ENCODE peak calls at places on chromosome 22, in seven cellular contexts. S, H, B, Y, Q, U and E are unnamed samples.

GRCh38 chr22:31659246-31659645 is 2.8 kb downstream of the PISD start:
- DNase-seq in Y (no peak), H (no peak), Q (no peak), U (no peak), B (no peak), S (no peak), E (no peak)

GRCh38 chr22:40058265-40058664 is 63.5 kb downstream of the FAM83F start:
- DNase-seq in S (no peak), Y (no peak), U (peak; percentile 26), H (no peak), Q (no peak), B (peak; percentile 23), E (no peak)

GRCh38 chr22:26974914-26975313 is 317.5 kb downstream of the MIAT start:
- DNase-seq in S (no peak), B (no peak), Y (no peak), H (no peak), U (no peak), Q (no peak), E (no peak)

GRCh38 chr22:30809086-30809485 is 114.4 kb downstream of the OSBP2 start:
- DNase-seq in B (no peak), H (no peak), Q (no peak), S (no peak), Y (no peak), U (no peak), E (no peak)

GRCh38 chr22:20517422-20517821 is 10.0 kb downstream of the MED15 start:
- DNase-seq in Y (no peak), H (no peak), Q (no peak), B (no peak), S (no peak), U (no peak), E (no peak)

GRCh38 chr22:30192427-30192826 is 54.1 kb downstream of the LIF start:
- DNase-seq in S (no peak), B (no peak), Q (no peak), H (no peak), Y (no peak), U (no peak), E (no peak)

GRCh38 chr22:36201630-36202312 is at the start of gene APOL4:
- DNase-seq in Y (no peak), B (peak; percentile 81), S (peak; percentile 72), H (no peak), Q (no peak), U (no peak), E (no peak)

GRCh38 chr22:32255726-32256125 is 579 bp upstream of the SLC5A4 start:
- DNase-seq in B (no peak), H (no peak), Q (no peak), Y (no peak), U (no peak), S (no peak), E (no peak)

GRCh38 chr22:27572267-27572666 is 229.3 kb downstream of the MN1 start:
- DNase-seq in U (no peak), S (no peak), Q (no peak), H (no peak), B (no peak), Y (no peak), E (no peak)

GRCh38 chr22:33883561-33883960 is 36.7 kb downstream of the LARGE1 start:
- DNase-seq in Q (no peak), U (no peak), Y (no peak), H (no peak), B (no peak), S (no peak), E (peak; percentile 61)